ENCODE peak calls at places on chromosomes 7 and 10, in six cellular contexts. A is K562, M is HCT116, V is HepG2, I is SK-N-SH, C is GM12878. L is an unnamed sample.

GRCh38 chr7:137923380-137923779 is 76.6 kb upstream of the DGKI start:
- DNase-seq in I (no peak), M (no peak), C (no peak), V (no peak), A (no peak), L (peak; percentile 51)

GRCh38 chr10:131855763-131856401 is 44.9 kb upstream of the PPP2R2D start:
- DNase-seq in V (no peak), C (no peak), A (no peak), I (no peak), M (no peak), L (no peak)

GRCh38 chr10:86018735-86019058 is 347.9 kb downstream of the GRID1 start:
- DNase-seq in M (no peak), I (no peak), V (no peak), A (no peak), C (no peak), L (no peak)

GRCh38 chr7:75914169-75914654 is 743 bp upstream of the POR start:
- DNase-seq in A (peak; percentile 39), V (no peak), M (no peak), I (peak; percentile 51), C (no peak), L (no peak)

GRCh38 chr7:16657656-16658279 is 11.8 kb downstream of the BZW2 start:
- DNase-seq in M (no peak), A (peak; percentile 85), I (no peak), V (no peak), C (no peak), L (no peak)

GRCh38 chr10:115969591-115969990 is 303.4 kb downstream of the GFRA1 start:
- DNase-seq in V (no peak), A (no peak), I (no peak), M (no peak), C (no peak), L (no peak)

GRCh38 chr10:17237915-17238444 is 9.9 kb downstream of the VIM start:
- DNase-seq in I (no peak), C (no peak), A (no peak), M (no peak), V (no peak), L (no peak)

GRCh38 chr10:9222917-9223316 is 1168.4 kb downstream of the GATA3 start:
- DNase-seq in C (no peak), I (peak; percentile 34), V (no peak), M (no peak), A (no peak), L (no peak)

GRCh38 chr7:74420006-74420405 is 33.7 kb upstream of the GTF2IRD1 start:
- DNase-seq in I (no peak), C (no peak), V (no peak), M (no peak), A (no peak), L (no peak)

GRCh38 chr10:72340510-72340895 is 14.2 kb downstream of the DNAJB12 start:
- DNase-seq in A (peak; percentile 86), V (no peak), M (no peak), C (no peak), I (peak; percentile 87), L (no peak)

GRCh38 chr10:133224861-133225366 is 5.1 kb upstream of the UTF1 start:
- DNase-seq in I (no peak), M (no peak), V (no peak), A (peak; percentile 75), C (no peak), L (no peak)

GRCh38 chr7:117010375-117011133 is 57.3 kb downstream of the ST7 start:
- DNase-seq in C (peak; percentile 51), I (no peak), A (no peak), M (no peak), V (no peak), L (no peak)

GRCh38 chr7:157543276-157543675 is 206.5 kb downstream of the DNAJB6 start:
- DNase-seq in C (no peak), M (no peak), V (no peak), I (no peak), A (no peak), L (no peak)

GRCh38 chr7:47191876-47192291 is 390.0 kb downstream of the TNS3 start:
- DNase-seq in A (no peak), I (no peak), V (peak; percentile 6), C (no peak), M (no peak), L (no peak)

GRCh38 chr7:801940-802364 is 30.3 kb upstream of the SUN1 start:
- DNase-seq in A (no peak), V (no peak), C (no peak), M (no peak), I (peak; percentile 72), L (no peak)

GRCh38 chr10:58531084-58531695 is 18.5 kb downstream of the BICC1 start:
- DNase-seq in A (peak; percentile 21), C (peak; percentile 16), V (peak; percentile 65), I (no peak), M (peak; percentile 57), L (peak; percentile 59)

GRCh38 chr7:5413449-5413786 is 10.2 kb downstream of the TNRC18 start:
- DNase-seq in I (no peak), A (no peak), V (no peak), C (no peak), M (no peak), L (no peak)

GRCh38 chr10:109593686-109594085 is 329.6 kb downstream of the XPNPEP1 start:
- DNase-seq in C (no peak), A (no peak), V (no peak), M (no peak), I (no peak), L (no peak)

GRCh38 chr10:32371101-32371500 is 24.1 kb upstream of the EPC1 start:
- DNase-seq in V (no peak), C (no peak), I (no peak), A (no peak), M (no peak), L (no peak)

GRCh38 chr7:120996333-120996982 is 7.9 kb downstream of the CPED1 start:
- DNase-seq in A (peak; percentile 64), M (no peak), C (no peak), I (no peak), V (no peak), L (no peak)

GRCh38 chr10:6240254-6240653 is 37.5 kb downstream of the PFKFB3 start:
- DNase-seq in M (no peak), C (no peak), A (no peak), V (no peak), I (no peak), L (no peak)

GRCh38 chr7:108142675-108143259 is 12.6 kb upstream of the LAMB4 start:
- DNase-seq in V (no peak), A (no peak), M (no peak), I (no peak), C (no peak), L (no peak)

GRCh38 chr10:72784551-72785421 is 92.8 kb downstream of the MCU start:
- DNase-seq in A (no peak), I (no peak), V (no peak), C (no peak), M (peak; percentile 21), L (peak; percentile 17)

GRCh38 chr7:89988070-89988469 is 166.2 kb upstream of the STEAP1 start:
- DNase-seq in A (no peak), V (no peak), C (no peak), M (no peak), I (no peak), L (no peak)

GRCh38 chr10:79084972-79085597 is 16.3 kb downstream of the ZMIZ1 start:
- DNase-seq in I (no peak), A (no peak), M (no peak), V (no peak), C (no peak), L (no peak)

GRCh38 chr7:149156898-149157297 is 9.6 kb downstream of the ZNF398 start:
- DNase-seq in A (no peak), M (no peak), V (no peak), I (no peak), C (no peak), L (no peak)

GRCh38 chr10:93445097-93445960 is 36.8 kb downstream of the MYOF start:
- DNase-seq in M (peak; percentile 84), C (no peak), I (peak; percentile 80), A (no peak), V (peak; percentile 97), L (no peak)

GRCh38 chr7:81430150-81430549 is 339.7 kb downstream of the HGF start:
- DNase-seq in M (no peak), I (no peak), A (no peak), C (no peak), V (no peak), L (no peak)

DNA sequence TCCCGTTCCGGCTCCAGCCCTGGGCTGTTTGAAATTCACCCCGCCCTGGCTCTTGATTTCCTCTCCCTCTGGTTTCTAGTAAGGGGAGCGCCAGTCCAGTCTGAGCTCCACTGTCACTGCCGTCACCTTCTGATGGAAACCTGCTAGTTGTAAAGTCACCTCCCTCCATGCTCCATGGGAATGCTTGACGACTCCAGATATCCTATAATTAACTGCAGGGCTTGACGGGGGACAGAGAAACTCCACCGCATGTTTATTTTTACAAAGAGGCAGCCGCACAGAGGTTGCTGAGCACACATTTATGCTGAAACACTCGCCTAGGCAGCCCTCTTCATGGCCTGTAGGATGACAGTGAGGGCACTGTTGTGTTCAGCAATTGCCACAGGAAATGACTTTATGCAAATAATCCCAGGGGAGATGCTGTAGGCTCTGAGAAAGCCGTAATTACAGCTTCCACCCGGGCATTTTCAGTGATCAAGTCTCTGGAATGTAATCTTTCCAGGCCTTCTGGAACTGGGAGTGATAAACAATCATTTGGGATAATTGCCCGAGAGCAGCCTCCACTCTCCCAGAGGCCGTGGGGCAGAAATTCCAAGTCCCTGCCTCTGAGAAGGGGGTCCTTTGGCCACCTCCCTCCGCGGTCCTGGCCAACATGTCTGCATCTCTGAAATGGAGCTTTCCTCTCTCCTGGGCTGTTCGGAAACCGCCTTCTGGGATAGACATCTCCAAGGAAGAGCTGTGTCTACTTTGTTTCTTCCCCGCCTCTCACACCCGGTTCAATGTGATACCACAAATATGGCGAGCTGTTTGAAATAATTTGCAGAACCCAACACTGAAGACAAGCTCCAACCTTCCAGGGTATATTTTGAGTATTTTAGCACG is 300.5 kb downstream of the KLF6 start:
- DNase-seq in C (peak; percentile 53), V (no peak), M (no peak), A (no peak), I (no peak), L (no peak)
- TF ChIP-seq SIN3A in C (no peak), V (no peak), M (no peak), A (no peak), I (no peak), L (no peak)

GRCh38 chr10:106609867-106610266 is 554.6 kb downstream of the SORCS1 start:
- DNase-seq in V (no peak), A (peak; percentile 4), I (peak; percentile 8), M (no peak), C (no peak), L (no peak)
- TF ChIP-seq SIN3A in V (no peak), A (no peak), I (no peak), M (no peak), C (no peak), L (no peak)

GRCh38 chr10:7817576-7817975 is 729 bp upstream of the TAF3 start:
- DNase-seq in V (no peak), I (no peak), A (no peak), C (no peak), M (no peak), L (no peak)
- TF ChIP-seq SIN3A in V (no peak), I (no peak), A (no peak), C (no peak), M (no peak), L (no peak)

DNA sequence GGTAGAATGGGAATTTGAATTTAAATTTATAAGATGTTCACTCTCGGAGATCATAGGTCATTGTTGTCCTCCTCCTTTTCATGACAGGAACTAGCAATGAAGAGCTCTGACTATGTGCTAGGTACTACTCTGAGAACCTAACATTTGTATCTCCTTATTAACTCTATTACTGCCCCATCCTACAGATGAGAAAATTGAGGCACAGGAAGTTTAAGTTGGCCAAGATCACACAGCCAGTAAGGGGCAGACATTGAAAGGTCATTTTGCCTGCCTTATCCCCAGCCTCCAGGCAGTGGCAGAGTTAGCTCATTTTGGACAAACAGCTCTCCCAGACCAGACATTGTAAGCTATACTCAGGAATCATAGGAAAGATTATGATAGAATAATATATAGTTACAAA is 6.0 kb downstream of the SRGN start:
- DNase-seq in I (no peak), V (peak; percentile 9), A (no peak), C (no peak), M (peak; percentile 27), L (no peak)
- TF ChIP-seq SIN3A in I (no peak), V (no peak), A (no peak), C (no peak), M (no peak), L (no peak)

L was measured in Panc1.